ENCODE peak calls at places on chromosome 15, in seven cellular contexts. One of them, this sample, is unnamed.

GRCh38 chr15:78415284-78415683 is 22.7 kb upstream of the IREB2 start:
- DNase-seq in transverse colon: no peak
- DNase-seq in suprapubic skin: no peak
- DNase-seq in GM12878: no peak
- DNase-seq in breast epithelium: no peak
- DNase-seq in HCT116: peak
- DNase-seq in HepG2: no peak
- DNase-seq in this sample: no peak

GRCh38 chr15:28115871-28116270 is 16.8 kb upstream of the OCA2 start:
- DNase-seq in transverse colon: no peak
- DNase-seq in suprapubic skin: peak
- DNase-seq in GM12878: no peak
- DNase-seq in breast epithelium: no peak
- DNase-seq in HCT116: no peak
- DNase-seq in HepG2: no peak
- DNase-seq in this sample: no peak

GRCh38 chr15:85624241-85624855 is 170.4 kb downstream of the KLHL25 start:
- DNase-seq in transverse colon: no peak
- DNase-seq in suprapubic skin: no peak
- DNase-seq in GM12878: no peak
- DNase-seq in breast epithelium: no peak
- DNase-seq in HCT116: no peak
- DNase-seq in HepG2: no peak
- DNase-seq in this sample: no peak

GRCh38 chr15:77860101-77860691 is 217.3 kb downstream of the TBC1D2B start:
- DNase-seq in transverse colon: no peak
- DNase-seq in suprapubic skin: peak
- DNase-seq in GM12878: no peak
- DNase-seq in breast epithelium: peak
- DNase-seq in HCT116: no peak
- DNase-seq in HepG2: no peak
- DNase-seq in this sample: no peak

GRCh38 chr15:25177955-25178801 is 223.4 kb downstream of the SNRPN start:
- DNase-seq in transverse colon: peak
- DNase-seq in suprapubic skin: peak
- DNase-seq in GM12878: no peak
- DNase-seq in breast epithelium: peak
- DNase-seq in HCT116: no peak
- DNase-seq in HepG2: no peak
- DNase-seq in this sample: peak

GRCh38 chr15:65937476-65937875 is 68.2 kb downstream of the RAB11A start:
- DNase-seq in transverse colon: no peak
- DNase-seq in suprapubic skin: no peak
- DNase-seq in GM12878: no peak
- DNase-seq in breast epithelium: no peak
- DNase-seq in HCT116: no peak
- DNase-seq in HepG2: no peak
- DNase-seq in this sample: peak

GRCh38 chr15:100712226-100712625 is 109.8 kb downstream of the ASB7 start:
- DNase-seq in transverse colon: peak
- DNase-seq in suprapubic skin: no peak
- DNase-seq in GM12878: no peak
- DNase-seq in breast epithelium: peak
- DNase-seq in HCT116: no peak
- DNase-seq in HepG2: no peak
- DNase-seq in this sample: no peak

GRCh38 chr15:28132524-28133275 is 33.6 kb upstream of the OCA2 start:
- DNase-seq in transverse colon: no peak
- DNase-seq in suprapubic skin: no peak
- DNase-seq in GM12878: no peak
- DNase-seq in breast epithelium: no peak
- DNase-seq in HCT116: no peak
- DNase-seq in HepG2: no peak
- DNase-seq in this sample: no peak

GRCh38 chr15:51366911-51367310 is 25.5 kb downstream of the GLDN start:
- DNase-seq in transverse colon: peak
- DNase-seq in suprapubic skin: no peak
- DNase-seq in GM12878: no peak
- DNase-seq in breast epithelium: no peak
- DNase-seq in HCT116: no peak
- DNase-seq in HepG2: no peak
- DNase-seq in this sample: peak

GRCh38 chr15:70589221-70589620 is 174.1 kb downstream of the UACA start:
- DNase-seq in transverse colon: no peak
- DNase-seq in suprapubic skin: no peak
- DNase-seq in GM12878: no peak
- DNase-seq in breast epithelium: no peak
- DNase-seq in HCT116: no peak
- DNase-seq in HepG2: no peak
- DNase-seq in this sample: no peak

GRCh38 chr15:98597666-98598065 is 50.7 kb upstream of the IGF1R start:
- DNase-seq in transverse colon: no peak
- DNase-seq in suprapubic skin: no peak
- DNase-seq in GM12878: no peak
- DNase-seq in breast epithelium: no peak
- DNase-seq in HCT116: no peak
- DNase-seq in HepG2: no peak
- DNase-seq in this sample: no peak

GRCh38 chr15:90351479-90352108 is 490 bp upstream of the ZNF774 start:
- DNase-seq in transverse colon: no peak
- DNase-seq in suprapubic skin: no peak
- DNase-seq in GM12878: no peak
- DNase-seq in breast epithelium: no peak
- DNase-seq in HCT116: no peak
- DNase-seq in HepG2: no peak
- DNase-seq in this sample: no peak

GRCh38 chr15:90347666-90348065 is 4.4 kb upstream of the ZNF774 start:
- DNase-seq in transverse colon: no peak
- DNase-seq in suprapubic skin: no peak
- DNase-seq in GM12878: no peak
- DNase-seq in breast epithelium: no peak
- DNase-seq in HCT116: no peak
- DNase-seq in HepG2: no peak
- DNase-seq in this sample: no peak

GRCh38 chr15:90348456-90348855 is 3.6 kb upstream of the ZNF774 start:
- DNase-seq in transverse colon: no peak
- DNase-seq in suprapubic skin: no peak
- DNase-seq in GM12878: no peak
- DNase-seq in breast epithelium: no peak
- DNase-seq in HCT116: no peak
- DNase-seq in HepG2: no peak
- DNase-seq in this sample: no peak

GRCh38 chr15:90345859-90346258 is 6.2 kb upstream of the ZNF774 start:
- DNase-seq in transverse colon: no peak
- DNase-seq in suprapubic skin: no peak
- DNase-seq in GM12878: no peak
- DNase-seq in breast epithelium: no peak
- DNase-seq in HCT116: no peak
- DNase-seq in HepG2: no peak
- DNase-seq in this sample: no peak

DNA sequence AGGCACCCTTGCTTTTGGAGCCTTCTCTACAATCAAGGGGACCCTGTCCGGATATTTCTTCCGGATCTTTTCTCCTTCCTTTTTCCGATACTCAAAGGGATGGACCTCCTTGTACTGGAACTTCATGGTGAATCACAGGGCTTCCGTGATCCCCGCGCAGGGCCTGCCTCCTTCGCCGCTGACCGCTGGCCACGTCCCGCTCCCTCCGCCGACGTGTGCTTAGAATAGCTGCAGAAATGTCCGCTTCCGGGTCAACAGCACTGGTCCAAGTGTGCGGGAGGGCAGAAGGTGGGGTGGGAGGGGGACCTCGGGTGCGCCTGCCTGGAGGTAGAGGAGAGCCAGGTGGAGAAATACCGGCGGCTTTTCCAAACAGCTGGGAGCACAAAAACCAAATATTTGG is 3.0 kb upstream of the ZNF774 start:
- DNase-seq in transverse colon: no peak
- DNase-seq in suprapubic skin: no peak
- DNase-seq in GM12878: no peak
- DNase-seq in breast epithelium: no peak
- DNase-seq in HCT116: no peak
- DNase-seq in HepG2: no peak
- DNase-seq in this sample: no peak
- TF ChIP-seq POLR2AphosphoS5 in transverse colon: no peak
- TF ChIP-seq POLR2AphosphoS5 in suprapubic skin: no peak
- TF ChIP-seq POLR2AphosphoS5 in GM12878: no peak
- TF ChIP-seq POLR2AphosphoS5 in breast epithelium: no peak
- TF ChIP-seq POLR2AphosphoS5 in HCT116: no peak
- TF ChIP-seq POLR2AphosphoS5 in HepG2: no peak
- TF ChIP-seq POLR2AphosphoS5 in this sample: no peak

GRCh38 chr15:68546318-68546717 is 32.5 kb upstream of the CORO2B start:
- DNase-seq in transverse colon: no peak
- DNase-seq in suprapubic skin: no peak
- DNase-seq in GM12878: no peak
- DNase-seq in breast epithelium: no peak
- DNase-seq in HCT116: no peak
- DNase-seq in HepG2: no peak
- DNase-seq in this sample: no peak
- TF ChIP-seq CTCF in transverse colon: no peak
- TF ChIP-seq CTCF in suprapubic skin: no peak
- TF ChIP-seq CTCF in GM12878: no peak
- TF ChIP-seq CTCF in breast epithelium: no peak
- TF ChIP-seq CTCF in HCT116: no peak
- TF ChIP-seq CTCF in HepG2: no peak
- TF ChIP-seq CTCF in this sample: no peak

GRCh38 chr15:90664650-90665287 is 52.4 kb upstream of the BLM start:
- DNase-seq in transverse colon: peak
- DNase-seq in suprapubic skin: no peak
- DNase-seq in GM12878: no peak
- DNase-seq in breast epithelium: no peak
- DNase-seq in HCT116: no peak
- DNase-seq in HepG2: peak
- DNase-seq in this sample: no peak
- TF ChIP-seq POLR2A in transverse colon: no peak
- TF ChIP-seq POLR2A in suprapubic skin: no peak
- TF ChIP-seq POLR2A in GM12878: peak
- TF ChIP-seq POLR2A in breast epithelium: no peak
- TF ChIP-seq POLR2A in HCT116: no peak
- TF ChIP-seq POLR2A in HepG2: peak
- TF ChIP-seq POLR2A in this sample: no peak

GRCh38 chr15:31346367-31347066 is 19.9 kb downstream of the KLF13 start:
- DNase-seq in transverse colon: no peak
- DNase-seq in suprapubic skin: no peak
- DNase-seq in GM12878: no peak
- DNase-seq in breast epithelium: no peak
- DNase-seq in HCT116: no peak
- DNase-seq in HepG2: no peak
- DNase-seq in this sample: no peak
- TF ChIP-seq POLR2AphosphoS5 in transverse colon: peak
- TF ChIP-seq POLR2AphosphoS5 in suprapubic skin: no peak
- TF ChIP-seq POLR2AphosphoS5 in GM12878: peak
- TF ChIP-seq POLR2AphosphoS5 in breast epithelium: no peak
- TF ChIP-seq POLR2AphosphoS5 in HCT116: no peak
- TF ChIP-seq POLR2AphosphoS5 in HepG2: no peak
- TF ChIP-seq POLR2AphosphoS5 in this sample: no peak

GRCh38 chr15:23857028-23857641 is 170.0 kb upstream of the NDN start:
- DNase-seq in transverse colon: peak
- DNase-seq in suprapubic skin: no peak
- DNase-seq in GM12878: no peak
- DNase-seq in breast epithelium: no peak
- DNase-seq in HCT116: no peak
- DNase-seq in HepG2: peak
- DNase-seq in this sample: peak
- TF ChIP-seq CTCF in transverse colon: peak
- TF ChIP-seq CTCF in suprapubic skin: peak
- TF ChIP-seq CTCF in GM12878: no peak
- TF ChIP-seq CTCF in breast epithelium: no peak
- TF ChIP-seq CTCF in HCT116: no peak
- TF ChIP-seq CTCF in HepG2: peak
- TF ChIP-seq CTCF in this sample: peak

GRCh38 chr15:82108489-82109078 is 62.8 kb upstream of the MEX3B start:
- DNase-seq in transverse colon: peak
- DNase-seq in suprapubic skin: no peak
- DNase-seq in GM12878: no peak
- DNase-seq in breast epithelium: peak
- DNase-seq in HCT116: peak
- DNase-seq in HepG2: peak
- DNase-seq in this sample: peak
- TF ChIP-seq POLR2A in transverse colon: no peak
- TF ChIP-seq POLR2A in suprapubic skin: no peak
- TF ChIP-seq POLR2A in GM12878: no peak
- TF ChIP-seq POLR2A in breast epithelium: no peak
- TF ChIP-seq POLR2A in HCT116: no peak
- TF ChIP-seq POLR2A in HepG2: no peak
- TF ChIP-seq POLR2A in this sample: no peak

DNA sequence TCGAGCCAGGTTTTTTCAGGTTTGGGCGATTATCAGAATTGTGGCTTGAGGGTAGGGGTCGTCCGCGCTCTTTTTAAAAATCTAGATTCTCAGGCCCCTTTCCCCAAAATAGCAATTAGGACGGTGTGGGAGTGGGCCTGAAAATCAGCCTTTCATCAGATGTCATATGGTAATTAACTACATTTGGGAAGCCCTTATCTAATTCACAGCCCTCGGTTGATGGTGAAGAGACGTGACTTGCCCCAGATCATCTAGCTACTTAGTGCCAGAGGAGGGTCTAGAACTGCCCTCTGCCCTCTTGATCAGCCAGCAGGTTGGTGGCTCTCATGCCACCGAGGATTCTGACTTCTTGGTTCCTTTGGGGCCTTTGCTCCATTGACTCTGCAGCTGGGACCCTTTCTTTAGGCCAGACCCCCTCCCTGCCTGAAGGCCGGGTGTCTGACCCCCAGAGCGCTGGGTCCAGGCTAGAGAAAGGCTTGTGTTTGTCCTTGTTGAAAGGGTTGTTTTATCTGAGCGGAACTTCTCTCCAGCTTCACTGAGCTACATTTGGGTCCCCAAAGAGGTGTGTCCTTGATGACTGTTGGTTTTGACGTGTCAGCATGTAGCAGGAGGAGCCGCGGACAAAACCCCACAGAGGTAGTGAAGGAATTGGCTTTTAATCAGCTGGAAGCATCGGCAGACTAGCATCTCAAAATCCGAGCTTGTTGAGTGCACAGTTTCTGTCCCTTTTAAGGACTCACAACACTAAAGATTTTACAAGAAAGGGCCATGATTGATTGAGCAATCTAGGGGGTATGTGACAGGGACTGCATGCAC is 857 bp downstream of the AEN start:
- DNase-seq in transverse colon: peak
- DNase-seq in suprapubic skin: no peak
- DNase-seq in GM12878: no peak
- DNase-seq in breast epithelium: no peak
- DNase-seq in HCT116: no peak
- DNase-seq in HepG2: peak
- DNase-seq in this sample: no peak
- TF ChIP-seq POLR2AphosphoS5 in transverse colon: peak
- TF ChIP-seq POLR2AphosphoS5 in suprapubic skin: no peak
- TF ChIP-seq POLR2AphosphoS5 in GM12878: peak
- TF ChIP-seq POLR2AphosphoS5 in breast epithelium: no peak
- TF ChIP-seq POLR2AphosphoS5 in HCT116: no peak
- TF ChIP-seq POLR2AphosphoS5 in HepG2: peak
- TF ChIP-seq POLR2AphosphoS5 in this sample: peak